ENCODE peak calls at places on chromosome 20, in six cellular contexts. One of them, this sample, is unnamed.
A peak's percentile ranks its signal among the peaks of the same experiment; 100 is the strongest.

GRCh38 chr20:20289331-20289730 is 78.6 kb upstream of the INSM1 start:
- DNase-seq in NCI-H460: no peak
- DNase-seq in Calu3: no peak
- DNase-seq in hippocampal formation: no peak
- DNase-seq in CD4-positive, alpha-beta memory T cell: no peak
- DNase-seq in G401: no peak
- DNase-seq in this sample: no peak

GRCh38 chr20:24866008-24866407 is 83.1 kb upstream of the CST7 start:
- DNase-seq in NCI-H460: no peak
- DNase-seq in Calu3: no peak
- DNase-seq in hippocampal formation: no peak
- DNase-seq in CD4-positive, alpha-beta memory T cell: no peak
- DNase-seq in G401: no peak
- DNase-seq in this sample: no peak

GRCh38 chr20:35523298-35523888 is 6.1 kb downstream of the C20orf173 start:
- DNase-seq in NCI-H460: no peak
- DNase-seq in Calu3: peak; percentile 63
- DNase-seq in hippocampal formation: no peak
- DNase-seq in CD4-positive, alpha-beta memory T cell: no peak
- DNase-seq in G401: no peak
- DNase-seq in this sample: no peak

GRCh38 chr20:49964964-49965780 is 17.6 kb upstream of the SNAI1 start:
- DNase-seq in NCI-H460: peak; percentile 36
- DNase-seq in Calu3: peak; percentile 75
- DNase-seq in hippocampal formation: no peak
- DNase-seq in CD4-positive, alpha-beta memory T cell: no peak
- DNase-seq in G401: no peak
- DNase-seq in this sample: no peak

GRCh38 chr20:43824699-43825402 is 89.8 kb upstream of the TOX2 start:
- DNase-seq in NCI-H460: no peak
- DNase-seq in Calu3: peak; percentile 19
- DNase-seq in hippocampal formation: peak; percentile 18
- DNase-seq in CD4-positive, alpha-beta memory T cell: no peak
- DNase-seq in G401: peak; percentile 83
- DNase-seq in this sample: peak; percentile 59

GRCh38 chr20:9294081-9294480 is 220.3 kb upstream of the LAMP5 start:
- DNase-seq in NCI-H460: peak; percentile 21
- DNase-seq in Calu3: no peak
- DNase-seq in hippocampal formation: no peak
- DNase-seq in CD4-positive, alpha-beta memory T cell: no peak
- DNase-seq in G401: no peak
- DNase-seq in this sample: peak; percentile 77

GRCh38 chr20:3679749-3680700 is 1.8 kb downstream of the ADAM33 start:
- DNase-seq in NCI-H460: no peak
- DNase-seq in Calu3: no peak
- DNase-seq in hippocampal formation: no peak
- DNase-seq in CD4-positive, alpha-beta memory T cell: no peak
- DNase-seq in G401: no peak
- DNase-seq in this sample: peak; percentile 56

GRCh38 chr20:8291873-8292272 is 159.8 kb downstream of the PLCB1 start:
- DNase-seq in NCI-H460: no peak
- DNase-seq in Calu3: no peak
- DNase-seq in hippocampal formation: no peak
- DNase-seq in CD4-positive, alpha-beta memory T cell: no peak
- DNase-seq in G401: no peak
- DNase-seq in this sample: peak; percentile 33

GRCh38 chr20:62336775-62337557 is 30.1 kb downstream of the LAMA5 start:
- DNase-seq in NCI-H460: no peak
- DNase-seq in Calu3: no peak
- DNase-seq in hippocampal formation: no peak
- DNase-seq in CD4-positive, alpha-beta memory T cell: peak; percentile 15
- DNase-seq in G401: no peak
- DNase-seq in this sample: no peak

GRCh38 chr20:51172558-51173428 is 149.9 kb upstream of the KCNG1 start:
- DNase-seq in NCI-H460: no peak
- DNase-seq in Calu3: no peak
- DNase-seq in hippocampal formation: no peak
- DNase-seq in CD4-positive, alpha-beta memory T cell: no peak
- DNase-seq in G401: no peak
- DNase-seq in this sample: no peak